ENCODE peak calls at places on chromosomes 2 and 18, in four cellular contexts. H is K562, R is HepG2, O is GM12878. G is an unnamed sample.

GRCh38 chr2:85998071-85998991 is 107.4 kb downstream of the POLR1A start:
- DNase-seq in H (no peak), R (no peak), O (no peak), G (no peak)

GRCh38 chr2:25421289-25421688 is 79.6 kb upstream of the DNMT3A start:
- DNase-seq in H (no peak), O (no peak), R (no peak), G (no peak)

GRCh38 chr18:13233746-13234527 is 15.4 kb downstream of the LDLRAD4 start:
- DNase-seq in H (no peak), O (no peak), R (no peak), G (peak)

GRCh38 chr2:201432038-201432437 is 19.2 kb downstream of the TRAK2 start:
- DNase-seq in O (no peak), H (no peak), R (peak), G (no peak)

GRCh38 chr2:29042581-29043075 is 31.7 kb downstream of the PCARE start:
- DNase-seq in O (no peak), R (no peak), H (no peak), G (no peak)

GRCh38 chr2:212644195-212644837 is 105.7 kb upstream of the ERBB4 start:
- DNase-seq in O (no peak), H (no peak), R (no peak), G (no peak)

GRCh38 chr2:14454102-14454676 is 178.3 kb upstream of the LRATD1 start:
- DNase-seq in O (no peak), H (no peak), R (no peak), G (no peak)

GRCh38 chr18:11840493-11840892 is 10.7 kb upstream of the CHMP1B start:
- DNase-seq in O (no peak), R (peak), H (no peak), G (peak)

GRCh38 chr2:98608962-98609604 is 694 bp downstream of the UNC50 start:
- DNase-seq in H (peak), O (no peak), R (no peak), G (no peak)

GRCh38 chr2:239298126-239298804 is 102.6 kb downstream of the HDAC4 start:
- DNase-seq in O (no peak), H (no peak), R (no peak), G (no peak)

GRCh38 chr2:203998195-203998804 is 61.7 kb downstream of the ICOS start:
- DNase-seq in H (no peak), R (no peak), O (no peak), G (no peak)

GRCh38 chr2:15980605-15981098 is 40.3 kb downstream of the MYCN start:
- DNase-seq in R (no peak), H (no peak), O (no peak), G (peak)

GRCh38 chr2:198157314-198157713 is 352.9 kb downstream of the PLCL1 start:
- DNase-seq in H (no peak), O (no peak), R (no peak), G (no peak)

GRCh38 chr2:218022131-218022850 is 19.5 kb upstream of the TNS1 start:
- DNase-seq in R (no peak), H (no peak), O (no peak), G (no peak)

GRCh38 chr18:35969676-35970075 is 2.8 kb upstream of the RMP24 start:
- DNase-seq in H (no peak), O (no peak), R (no peak), G (no peak)

GRCh38 chr2:207282916-207283315 is 117.2 kb upstream of the KLF7 start:
- DNase-seq in O (no peak), R (no peak), H (no peak), G (no peak)

GRCh38 chr18:78995740-78996395 is 16.2 kb downstream of the SALL3 start:
- DNase-seq in R (no peak), O (no peak), H (no peak), G (no peak)

GRCh38 chr2:240423788-240424191 is 11.7 kb upstream of the GPC1 start:
- DNase-seq in H (no peak), O (no peak), R (no peak), G (no peak)

GRCh38 chr2:85890522-85891176 is 1.9 kb upstream of the ST3GAL5 start:
- DNase-seq in R (no peak), H (no peak), O (no peak), G (no peak)

GRCh38 chr18:33706391-33706790 is 128.4 kb downstream of the ASXL3 start:
- DNase-seq in O (no peak), H (no peak), R (no peak), G (no peak)

GRCh38 chr2:1685957-1686783 is 58.1 kb downstream of the PXDN start:
- DNase-seq in R (no peak), O (no peak), H (no peak), G (peak)

GRCh38 chr2:54549912-54550518 is 93.9 kb downstream of the SPTBN1 start:
- DNase-seq in H (no peak), R (no peak), O (no peak), G (no peak)

GRCh38 chr2:197210450-197210849 is 100.1 kb downstream of the ANKRD44 start:
- DNase-seq in O (no peak), R (no peak), H (peak), G (no peak)

GRCh38 chr18:72089432-72089831 is 454.7 kb downstream of the CBLN2 start:
- DNase-seq in O (no peak), R (no peak), H (no peak), G (no peak)

GRCh38 chr2:12110074-12110473 is 363.6 kb downstream of the LPIN1 start:
- DNase-seq in H (no peak), R (no peak), O (no peak), G (no peak)

GRCh38 chr2:64400733-64401500 is 53.0 kb upstream of the LGALSL start:
- DNase-seq in O (no peak), R (peak), H (no peak), G (no peak)

GRCh38 chr2:42906115-42906556 is 113.8 kb upstream of the HAAO start:
- DNase-seq in H (no peak), R (no peak), O (no peak), G (no peak)

GRCh38 chr2:140851258-140851657 is 1279.6 kb downstream of the LRP1B start:
- DNase-seq in H (no peak), R (no peak), O (no peak), G (no peak)

GRCh38 chr2:170005702-170006101 is 172.2 kb upstream of the MYO3B start:
- DNase-seq in O (no peak), R (no peak), H (peak), G (peak)

GRCh38 chr18:48674198-48674721 is 135.4 kb downstream of the CTIF start:
- DNase-seq in H (no peak), O (no peak), R (peak), G (no peak)

GRCh38 chr18:33579147-33579867 is 1.3 kb downstream of the ASXL3 start:
- DNase-seq in H (no peak), R (no peak), O (no peak), G (no peak)

GRCh38 chr2:144361742-144362141 is 158.2 kb downstream of the ZEB2 start:
- DNase-seq in O (no peak), H (no peak), R (no peak), G (no peak)

GRCh38 chr2:205763708-205764501 is 81.6 kb downstream of the NRP2 start:
- DNase-seq in O (no peak), R (no peak), H (peak), G (peak)

GRCh38 chr18:58307441-58307840 is 263.4 kb downstream of the NEDD4L start:
- DNase-seq in H (no peak), O (no peak), R (no peak), G (no peak)

GRCh38 chr18:57730146-57730545 is 73.0 kb downstream of the ATP8B1 start:
- DNase-seq in R (no peak), H (no peak), O (no peak), G (no peak)

GRCh38 chr2:197360744-197361156 is 50.2 kb upstream of the ANKRD44 start:
- DNase-seq in H (no peak), O (no peak), R (no peak), G (no peak)

GRCh38 chr2:121427187-121427689 is 103.4 kb upstream of the RNU4ATAC start:
- DNase-seq in O (no peak), H (no peak), R (no peak), G (no peak)

GRCh38 chr2:206958236-206958635 is 18.9 kb downstream of the CPO start:
- DNase-seq in H (no peak), R (no peak), O (no peak), G (peak)

GRCh38 chr2:233912799-233913423 is 4.3 kb upstream of the TRPM8 start:
- DNase-seq in H (peak), R (peak), O (no peak), G (peak)

GRCh38 chr2:36785179-36785795 is 88.8 kb downstream of the VIT start:
- DNase-seq in O (no peak), H (peak), R (peak), G (peak)

GRCh38 chr18:957829-958228 is 53.2 kb downstream of the ADCYAP1 start:
- DNase-seq in H (no peak), R (no peak), O (no peak), G (no peak)
- TF ChIP-seq GABPA in H (no peak), R (no peak), O (no peak), G (no peak)

GRCh38 chr18:4060427-4061281 is 394.5 kb downstream of the DLGAP1 start:
- DNase-seq in R (no peak), O (no peak), H (no peak), G (no peak)

GRCh38 chr18:4063545-4063944 is 391.6 kb downstream of the DLGAP1 start:
- DNase-seq in R (no peak), H (no peak), O (no peak), G (no peak)

GRCh38 chr18:4058179-4058578 is 396.9 kb downstream of the DLGAP1 start:
- DNase-seq in H (no peak), R (no peak), O (no peak), G (no peak)
- TF ChIP-seq KDM1A in H (no peak), R (no peak), O (no peak), G (no peak)

GRCh38 chr2:120104002-120104467 is 91.2 kb downstream of the EPB41L5 start:
- DNase-seq in H (no peak), R (no peak), O (no peak), G (no peak)
- TF ChIP-seq GABPA in H (no peak), R (no peak), O (no peak), G (no peak)

GRCh38 chr2:100791294-100791935 is 28.5 kb upstream of the NPAS2 start:
- DNase-seq in O (no peak), R (peak), H (no peak), G (no peak)
- TF ChIP-seq KDM1A in O (no peak), R (no peak), H (no peak), G (no peak)

DNA sequence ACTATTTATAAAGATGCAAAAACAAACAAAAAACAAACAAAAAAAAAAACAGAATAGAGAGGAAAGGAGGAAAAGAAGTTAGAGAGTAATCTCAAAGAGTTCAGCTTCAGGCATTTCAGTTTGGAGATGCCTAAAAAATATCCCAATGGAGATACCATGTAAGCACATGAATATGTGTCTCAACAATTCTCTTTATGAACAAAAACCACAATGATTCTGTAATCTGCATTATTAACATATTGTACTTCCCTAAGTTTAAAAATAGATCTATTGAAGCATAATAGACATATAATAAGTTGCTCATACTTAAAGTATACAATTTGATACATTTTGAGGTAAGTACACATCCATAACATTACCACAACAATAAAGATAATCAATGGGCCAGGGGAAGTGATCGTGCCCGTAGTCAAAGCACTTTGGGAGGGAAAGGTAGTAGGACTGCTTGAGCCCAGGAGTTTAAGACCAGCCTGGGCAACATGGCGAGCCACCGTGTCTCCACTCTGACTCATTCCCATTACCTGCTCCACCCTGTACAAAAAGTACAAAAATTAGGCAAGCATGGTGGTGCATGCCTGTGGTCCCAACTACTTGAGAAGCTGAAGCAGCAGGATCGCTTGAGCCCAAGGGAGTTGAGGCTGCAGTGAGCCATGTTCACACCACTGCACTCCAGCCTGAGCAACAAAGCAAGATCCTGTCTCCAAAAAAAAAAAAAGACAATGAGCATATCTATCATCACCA is 158.9 kb downstream of the ATAD2B start:
- DNase-seq in H (no peak), O (no peak), R (no peak), G (no peak)
- TF ChIP-seq GABPA in H (no peak), O (no peak), R (no peak), G (no peak)

GRCh38 chr2:74405994-74406583 is 15.3 kb downstream of the C2orf81 start:
- DNase-seq in O (peak), R (no peak), H (no peak), G (no peak)
- TF ChIP-seq KDM1A in O (no peak), R (no peak), H (no peak), G (no peak)

GRCh38 chr18:37380546-37381110 is 185.0 kb downstream of the CELF4 start:
- DNase-seq in R (no peak), H (no peak), O (no peak), G (no peak)

GRCh38 chr18:37375181-37375580 is 190.4 kb downstream of the CELF4 start:
- DNase-seq in O (no peak), H (no peak), R (no peak), G (no peak)

GRCh38 chr18:37383036-37383788 is 182.4 kb downstream of the CELF4 start:
- DNase-seq in H (no peak), R (no peak), O (no peak), G (no peak)

GRCh38 chr18:37381554-37381953 is 184.0 kb downstream of the CELF4 start:
- DNase-seq in O (no peak), R (no peak), H (no peak), G (no peak)

GRCh38 chr18:37378616-37379015 is 187.0 kb downstream of the CELF4 start:
- DNase-seq in O (no peak), R (no peak), H (no peak), G (no peak)
- TF ChIP-seq GABPA in O (no peak), R (no peak), H (no peak), G (no peak)

GRCh38 chr2:69567157-69567908 is 76.2 kb downstream of the AAK1 start:
- DNase-seq in O (no peak), H (no peak), R (no peak), G (no peak)

GRCh38 chr2:69565431-69565839 is 78.1 kb downstream of the AAK1 start:
- DNase-seq in H (peak), O (peak), R (peak), G (peak)

GRCh38 chr2:69566669-69567068 is 76.9 kb downstream of the AAK1 start:
- DNase-seq in O (no peak), R (no peak), H (no peak), G (no peak)

GRCh38 chr2:69570474-69570873 is 73.1 kb downstream of the AAK1 start:
- DNase-seq in R (no peak), H (no peak), O (no peak), G (no peak)

DNA sequence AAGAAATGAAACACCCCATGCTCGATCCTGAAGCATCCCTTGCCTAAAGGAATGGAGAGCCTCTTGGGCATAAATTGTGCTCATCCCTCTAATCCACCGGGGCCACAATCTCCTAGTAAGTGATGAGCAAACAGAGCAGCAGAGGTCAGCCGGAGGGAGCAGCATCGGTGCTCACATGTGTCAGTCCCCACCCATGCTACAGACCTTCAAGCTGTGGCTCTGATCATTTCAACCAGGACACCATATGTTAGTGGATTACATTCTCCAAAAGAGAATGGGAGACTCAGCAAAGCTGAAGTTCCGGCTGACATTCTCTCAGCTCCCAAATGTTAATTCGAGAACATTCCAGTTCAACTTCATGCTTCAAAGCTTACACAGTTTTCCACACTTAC is 75.6 kb downstream of the AAK1 start:
- DNase-seq in O (no peak), R (no peak), H (no peak), G (no peak)
- TF ChIP-seq KDM1A in O (no peak), R (no peak), H (no peak), G (no peak)

G was measured in H1.